ENCODE peak calls at places on chromosomes 13 and 19, in nine cellular contexts. O, G, X, P, J, Q, U, H and B are unnamed samples.

GRCh38 chr19:39203372-39204341 is at the start of gene SYCN:
- DNase-seq in O (no peak), G (no peak), X (no peak), P (no peak), J (no peak), Q (no peak), U (no peak), H (no peak), B (no peak)

GRCh38 chr13:85347251-85347650 is 452.0 kb downstream of the SLITRK6 start:
- DNase-seq in O (no peak), G (no peak), X (no peak), P (no peak), J (no peak), Q (no peak), U (peak; percentile 2), H (no peak), B (no peak)

GRCh38 chr13:97329331-97329730 is 104.6 kb upstream of the RAP2A start:
- DNase-seq in O (no peak), G (no peak), X (no peak), P (no peak), J (no peak), Q (no peak), U (no peak), H (no peak), B (no peak)

GRCh38 chr19:38759590-38760003 is 13.7 kb downstream of the LGALS7 start:
- DNase-seq in O (no peak), G (no peak), X (no peak), P (no peak), J (no peak), Q (no peak), U (no peak), H (no peak), B (no peak)

GRCh38 chr19:17931532-17932191 is 1.2 kb upstream of the CCDC124 start:
- DNase-seq in O (no peak), G (no peak), X (peak; percentile 70), P (no peak), J (no peak), Q (no peak), U (no peak), H (no peak), B (no peak)

GRCh38 chr19:41870401-41870873 is 6.6 kb upstream of the CD79A start:
- DNase-seq in O (no peak), G (no peak), X (no peak), P (no peak), J (no peak), Q (no peak), U (no peak), H (no peak), B (no peak)

GRCh38 chr19:10604460-10604980 is 17.4 kb upstream of the AP1M2 start:
- DNase-seq in O (no peak), G (no peak), X (no peak), P (peak; percentile 57), J (no peak), Q (no peak), U (no peak), H (no peak), B (no peak)

GRCh38 chr13:91724591-91724990 is 326.2 kb downstream of the GPC5 start:
- DNase-seq in O (no peak), G (no peak), X (no peak), P (no peak), J (no peak), Q (no peak), U (no peak), H (no peak), B (no peak)

GRCh38 chr19:17944301-17944700 is 11.5 kb downstream of the CCDC124 start:
- DNase-seq in O (no peak), G (no peak), X (no peak), P (no peak), J (peak; percentile 56), Q (no peak), U (peak; percentile 77), H (no peak), B (no peak)

GRCh38 chr13:103883698-103884097 is 817.5 kb upstream of the SLC10A2 start:
- DNase-seq in O (no peak), G (no peak), X (no peak), P (no peak), J (no peak), Q (no peak), U (no peak), H (no peak), B (no peak)

GRCh38 chr13:75514080-75515040 is 23.3 kb downstream of the COMMD6 start:
- DNase-seq in O (no peak), G (no peak), X (no peak), P (no peak), J (no peak), Q (no peak), U (no peak), H (no peak), B (no peak)

GRCh38 chr13:113357529-113357928 is 6.4 kb downstream of the GRTP1 start:
- DNase-seq in O (no peak), G (no peak), X (no peak), P (no peak), J (peak; percentile 11), Q (no peak), U (peak; percentile 36), H (no peak), B (no peak)

GRCh38 chr13:95797016-95797415 is 120.1 kb downstream of the DNAJC3 start:
- DNase-seq in O (no peak), G (no peak), X (no peak), P (no peak), J (no peak), Q (no peak), U (no peak), H (no peak), B (no peak)

GRCh38 chr13:112605531-112605990 is 17.6 kb upstream of the TUBGCP3 start:
- DNase-seq in O (no peak), G (no peak), X (no peak), P (no peak), J (no peak), Q (no peak), U (no peak), H (no peak), B (no peak)

GRCh38 chr19:7213628-7214328 is 80.4 kb downstream of the INSR start:
- DNase-seq in O (no peak), G (no peak), X (no peak), P (no peak), J (no peak), Q (no peak), U (no peak), H (no peak), B (no peak)

GRCh38 chr19:8194528-8195275 is 14.5 kb upstream of the CERS4 start:
- DNase-seq in O (peak; percentile 32), G (no peak), X (no peak), P (peak; percentile 72), J (no peak), Q (no peak), U (no peak), H (peak; percentile 32), B (no peak)